ENCODE peak calls at places on chromosomes 16 and 17, in four cellular contexts. R is WTC11, N is SK-N-SH, C is K562. Y is an unnamed sample.

GRCh38 chr17:76089680-76090516 is 10.9 kb downstream of the ZACN start:
- DNase-seq in R (no peak), N (peak; percentile 22), C (no peak), Y (no peak)

GRCh38 chr17:8673621-8674020 is 43.1 kb upstream of the MYH10 start:
- DNase-seq in R (no peak), N (peak; percentile 71), C (no peak), Y (no peak)

GRCh38 chr17:72296456-72296855 is 175.6 kb downstream of the SOX9 start:
- DNase-seq in R (no peak), N (no peak), C (no peak), Y (no peak)

GRCh38 chr17:30580916-30581315 is 103.7 kb downstream of the GOSR1 start:
- DNase-seq in R (no peak), N (no peak), C (no peak), Y (no peak)

GRCh38 chr17:62791235-62792121 is 16.6 kb downstream of the MARCHF10 start:
- DNase-seq in R (no peak), N (no peak), C (no peak), Y (no peak)

GRCh38 chr16:85995591-85996461 is 96.9 kb downstream of the IRF8 start:
- DNase-seq in R (no peak), N (no peak), C (no peak), Y (no peak)

GRCh38 chr17:1590031-1590746 is 27.6 kb upstream of the PITPNA start:
- DNase-seq in R (no peak), N (no peak), C (peak; percentile 49), Y (peak; percentile 90)

GRCh38 chr16:46853713-46854443 is 22.9 kb upstream of the C16orf87 start:
- DNase-seq in R (peak; percentile 90), N (peak; percentile 83), C (peak; percentile 62), Y (peak; percentile 81)

GRCh38 chr16:75616541-75617010 is 6.5 kb downstream of the ADAT1 start:
- DNase-seq in R (no peak), N (no peak), C (no peak), Y (no peak)

GRCh38 chr17:29159286-29159860 is 20.8 kb downstream of the MYO18A start:
- DNase-seq in R (no peak), N (no peak), C (peak; percentile 9), Y (no peak)

GRCh38 chr17:42683407-42684031 is 1.2 kb downstream of the CNTNAP1 start:
- DNase-seq in R (peak; percentile 66), N (peak; percentile 23), C (no peak), Y (no peak)

GRCh38 chr16:3454631-3455147 is 11.2 kb downstream of the NAA60 start:
- DNase-seq in R (no peak), N (no peak), C (no peak), Y (peak; percentile 54)

GRCh38 chr17:81412490-81413093 is 17.3 kb downstream of the BAHCC1 start:
- DNase-seq in R (no peak), N (no peak), C (peak; percentile 83), Y (no peak)

GRCh38 chr16:57525761-57526160 is 10.6 kb downstream of the CCDC102A start:
- DNase-seq in R (no peak), N (no peak), C (no peak), Y (no peak)

GRCh38 chr16:63690961-63691360 is 1430.9 kb downstream of the CDH11 start:
- DNase-seq in R (no peak), N (no peak), C (no peak), Y (no peak)

GRCh38 chr17:49843774-49844350 is 4.0 kb downstream of the TAC4 start:
- DNase-seq in R (peak; percentile 72), N (no peak), C (peak; percentile 68), Y (no peak)

GRCh38 chr17:57375770-57376181 is 119.5 kb downstream of the MSI2 start:
- DNase-seq in R (no peak), N (no peak), C (no peak), Y (no peak)

GRCh38 chr17:77002103-77003045 is 134.2 kb downstream of the MGAT5B start:
- DNase-seq in R (no peak), N (peak; percentile 59), C (no peak), Y (peak; percentile 100)

GRCh38 chr17:62165378-62165722 is 100.3 kb upstream of the MED13 start:
- DNase-seq in R (no peak), N (no peak), C (no peak), Y (peak; percentile 56)

GRCh38 chr17:27664606-27664965 is 33.6 kb downstream of the LGALS9 start:
- DNase-seq in R (no peak), N (no peak), C (no peak), Y (no peak)

GRCh38 chr17:79395545-79395944 is 215.3 kb downstream of the RBFOX3 start:
- DNase-seq in R (no peak), N (no peak), C (no peak), Y (no peak)

GRCh38 chr17:50550661-50551432 is 3.9 kb downstream of the SPATA20 start:
- DNase-seq in R (peak; percentile 94), N (peak; percentile 95), C (peak; percentile 74), Y (peak; percentile 84)

GRCh38 chr17:43661699-43662431 is at the start of gene MEOX1:
- DNase-seq in R (no peak), N (no peak), C (no peak), Y (no peak)

GRCh38 chr16:85213926-85214294 is 101.6 kb upstream of the CIBAR2 start:
- DNase-seq in R (no peak), N (no peak), C (no peak), Y (no peak)

GRCh38 chr17:82105882-82106696 is 8.1 kb upstream of the FASN start:
- DNase-seq in R (peak; percentile 77), N (peak; percentile 97), C (peak; percentile 67), Y (peak; percentile 94)

GRCh38 chr16:9297437-9298113 is 206.1 kb downstream of the HAPSTR1 start:
- DNase-seq in R (peak; percentile 75), N (peak; percentile 61), C (peak; percentile 73), Y (peak; percentile 63)

GRCh38 chr17:49819651-49820050 is 28.2 kb downstream of the TAC4 start:
- DNase-seq in R (no peak), N (no peak), C (no peak), Y (no peak)

GRCh38 chr17:77867308-77867781 is 91.2 kb upstream of the TNRC6C start:
- DNase-seq in R (no peak), N (no peak), C (no peak), Y (no peak)

GRCh38 chr17:81097943-81098308 is 63.0 kb downstream of the BAIAP2 start:
- DNase-seq in R (no peak), N (no peak), C (peak; percentile 72), Y (peak; percentile 42)

GRCh38 chr17:75474736-75475135 is 18.3 kb downstream of the TMEM94 start:
- DNase-seq in R (no peak), N (no peak), C (no peak), Y (no peak)

GRCh38 chr17:40817103-40817682 is 5.2 kb downstream of the KRT10 start:
- DNase-seq in R (no peak), N (no peak), C (no peak), Y (no peak)

GRCh38 chr17:40818343-40818732 is 4.1 kb downstream of the KRT10 start:
- DNase-seq in R (no peak), N (no peak), C (no peak), Y (no peak)

GRCh38 chr17:40819528-40820125 is 2.8 kb downstream of the KRT10 start:
- DNase-seq in R (no peak), N (peak; percentile 19), C (no peak), Y (peak; percentile 28)

GRCh38 chr17:40820228-40820838 is 2.1 kb downstream of the KRT10 start:
- DNase-seq in R (no peak), N (no peak), C (no peak), Y (no peak)

GRCh38 chr17:40818733-40819527 is 3.5 kb downstream of the KRT10 start:
- DNase-seq in R (peak; percentile 71), N (peak; percentile 86), C (peak; percentile 72), Y (peak; percentile 68)
- TF ChIP-seq FOXJ3 in R (no peak), N (no peak), C (no peak), Y (no peak)

DNA sequence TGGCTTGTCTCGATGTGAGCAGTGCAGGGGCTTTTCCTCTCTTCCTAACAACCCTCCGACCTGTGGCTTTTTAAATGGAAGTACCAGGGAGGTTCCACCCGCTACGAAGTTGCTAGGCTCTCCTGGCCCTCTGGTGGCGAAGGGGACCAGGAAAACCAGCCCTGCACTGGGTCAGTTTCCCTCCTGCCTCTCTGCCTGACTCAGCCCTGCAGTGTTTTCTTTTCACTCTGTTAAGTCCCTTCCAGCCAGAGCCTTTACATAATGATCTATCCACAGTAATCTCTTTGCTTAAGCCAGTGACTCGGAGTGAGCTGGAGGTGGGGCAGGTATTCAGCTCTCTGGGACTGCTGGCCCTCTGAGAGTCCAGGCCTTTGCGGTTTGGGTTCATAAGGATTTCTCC is 331.3 kb upstream of the EEF2KMT start:
- DNase-seq in R (peak; percentile 55), N (no peak), C (no peak), Y (peak; percentile 9)
- TF ChIP-seq CTCF in R (no peak), N (no peak), C (no peak), Y (peak; percentile 45)

DNA sequence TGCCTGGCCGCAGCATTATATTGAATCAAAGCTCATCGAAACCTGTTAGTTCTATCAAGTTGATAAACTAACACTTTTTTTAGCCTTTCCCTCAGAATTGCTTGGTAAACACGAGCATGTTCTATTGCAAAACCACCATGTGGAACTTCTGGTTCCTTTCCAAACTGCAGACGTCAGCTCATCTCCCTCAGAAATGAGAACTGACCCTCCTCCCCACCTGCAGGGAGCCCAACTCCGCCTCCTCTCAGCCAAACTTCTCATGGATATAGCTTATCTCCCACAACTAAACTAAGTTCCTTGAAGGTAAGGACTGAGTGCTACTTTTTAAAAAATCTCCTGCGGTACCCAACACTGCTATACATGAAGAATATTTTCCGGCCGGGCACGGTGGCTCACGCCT is 6.7 kb downstream of the SHMT1 start:
- DNase-seq in R (no peak), N (no peak), C (no peak), Y (no peak)
- TF ChIP-seq FOXJ3 in R (no peak), N (no peak), C (no peak), Y (no peak)

GRCh38 chr16:83849434-83849833 is 41.7 kb downstream of the HSBP1 start:
- DNase-seq in R (no peak), N (no peak), C (no peak), Y (no peak)

GRCh38 chr16:83851473-83851872 is 43.7 kb downstream of the HSBP1 start:
- DNase-seq in R (no peak), N (no peak), C (no peak), Y (no peak)

GRCh38 chr16:83845263-83845662 is 37.5 kb downstream of the HSBP1 start:
- DNase-seq in R (no peak), N (no peak), C (no peak), Y (no peak)

GRCh38 chr16:83843657-83844056 is 35.9 kb downstream of the HSBP1 start:
- DNase-seq in R (peak; percentile 27), N (no peak), C (no peak), Y (no peak)

DNA sequence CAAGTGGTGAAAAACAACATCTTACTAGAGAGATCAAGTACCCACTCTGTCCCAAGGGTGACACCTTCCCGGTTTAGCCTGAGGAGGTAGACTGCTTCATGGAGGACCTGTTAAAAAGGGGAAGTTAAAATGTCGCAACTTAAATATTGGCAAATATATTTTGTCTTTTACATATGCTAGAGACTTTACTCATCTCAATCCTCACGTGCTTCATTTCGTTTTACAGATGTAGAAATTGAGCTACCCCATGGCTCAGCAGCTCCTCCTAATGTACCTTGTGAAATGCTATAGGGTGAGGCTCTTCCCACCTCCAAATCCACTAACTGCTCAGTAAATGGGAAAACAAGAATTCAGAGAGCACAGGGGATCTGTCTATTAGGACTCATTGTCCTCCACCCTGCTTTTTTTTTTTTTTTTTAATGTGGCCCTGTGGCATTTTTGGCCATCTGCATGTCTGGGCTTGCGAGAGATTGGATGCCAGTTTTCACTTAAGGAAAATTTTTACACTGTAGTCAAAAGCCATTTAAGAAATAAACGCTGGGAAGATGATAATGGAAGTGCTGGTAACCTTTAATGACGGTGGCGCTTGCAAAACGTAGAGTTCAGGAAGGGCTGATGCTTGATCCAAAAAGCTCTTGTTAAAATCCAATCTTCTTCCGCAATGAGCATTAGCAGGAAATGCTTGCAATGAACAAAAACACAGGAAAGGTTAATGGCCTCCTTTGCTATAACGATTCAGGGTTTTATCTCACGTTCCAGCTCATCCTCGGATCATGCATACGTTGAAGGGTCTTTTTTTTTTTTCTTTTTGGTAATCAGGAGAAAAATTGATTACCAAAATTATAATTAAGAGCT is 39.8 kb downstream of the HSBP1 start:
- DNase-seq in R (no peak), N (peak; percentile 74), C (no peak), Y (no peak)
- TF ChIP-seq CTCF in R (no peak), N (no peak), C (no peak), Y (no peak)

Y was measured in HepG2.